ENCODE peak calls at places on chromosomes 16 and 17, in six cellular contexts. One of them, this sample, is unnamed.

GRCh38 chr17:73541111-73541510 is 103.1 kb downstream of the SDK2 start:
- DNase-seq in kidney epithelial cell: no peak
- DNase-seq in cardiac fibroblast: no peak
- DNase-seq in CD8-positive, alpha-beta memory T cell: no peak
- DNase-seq in dorsolateral prefrontal cortex: no peak
- DNase-seq in sigmoid colon: no peak
- DNase-seq in this sample: no peak

GRCh38 chr16:87233928-87234327 is 83.3 kb downstream of the C16orf95 start:
- DNase-seq in kidney epithelial cell: no peak
- DNase-seq in sigmoid colon: no peak
- DNase-seq in CD8-positive, alpha-beta memory T cell: no peak
- DNase-seq in dorsolateral prefrontal cortex: no peak
- DNase-seq in cardiac fibroblast: peak
- DNase-seq in this sample: no peak

GRCh38 chr16:67326472-67327309 is at the start of the genes KCTD19 and LRRC36:
- DNase-seq in dorsolateral prefrontal cortex: no peak
- DNase-seq in sigmoid colon: peak
- DNase-seq in cardiac fibroblast: no peak
- DNase-seq in CD8-positive, alpha-beta memory T cell: peak
- DNase-seq in kidney epithelial cell: no peak
- DNase-seq in this sample: no peak

GRCh38 chr17:3298260-3298659 is at the start of gene OR3A1:
- DNase-seq in dorsolateral prefrontal cortex: no peak
- DNase-seq in CD8-positive, alpha-beta memory T cell: no peak
- DNase-seq in sigmoid colon: no peak
- DNase-seq in kidney epithelial cell: no peak
- DNase-seq in cardiac fibroblast: no peak
- DNase-seq in this sample: no peak

GRCh38 chr17:43816336-43817320 is 16.3 kb downstream of the MPP3 start:
- DNase-seq in CD8-positive, alpha-beta memory T cell: no peak
- DNase-seq in kidney epithelial cell: no peak
- DNase-seq in sigmoid colon: peak
- DNase-seq in cardiac fibroblast: no peak
- DNase-seq in dorsolateral prefrontal cortex: no peak
- DNase-seq in this sample: no peak

GRCh38 chr16:1470543-1471251 is 4.1 kb downstream of the CLCN7 start:
- DNase-seq in cardiac fibroblast: peak
- DNase-seq in sigmoid colon: no peak
- DNase-seq in CD8-positive, alpha-beta memory T cell: no peak
- DNase-seq in dorsolateral prefrontal cortex: no peak
- DNase-seq in kidney epithelial cell: peak
- DNase-seq in this sample: peak

GRCh38 chr16:17467923-17468540 is 2.7 kb downstream of the XYLT1 start:
- DNase-seq in kidney epithelial cell: no peak
- DNase-seq in sigmoid colon: peak
- DNase-seq in dorsolateral prefrontal cortex: peak
- DNase-seq in cardiac fibroblast: peak
- DNase-seq in CD8-positive, alpha-beta memory T cell: no peak
- DNase-seq in this sample: no peak

GRCh38 chr17:79819534-79820276 is 19.5 kb downstream of the CBX4 start:
- DNase-seq in sigmoid colon: no peak
- DNase-seq in cardiac fibroblast: no peak
- DNase-seq in kidney epithelial cell: no peak
- DNase-seq in CD8-positive, alpha-beta memory T cell: no peak
- DNase-seq in dorsolateral prefrontal cortex: no peak
- DNase-seq in this sample: no peak

GRCh38 chr17:48328457-48328856 is 101.6 kb downstream of the SKAP1 start:
- DNase-seq in CD8-positive, alpha-beta memory T cell: no peak
- DNase-seq in dorsolateral prefrontal cortex: no peak
- DNase-seq in cardiac fibroblast: no peak
- DNase-seq in kidney epithelial cell: no peak
- DNase-seq in sigmoid colon: no peak
- DNase-seq in this sample: no peak

GRCh38 chr16:67883872-67884261 is 818 bp upstream of the NRN1L start:
- DNase-seq in CD8-positive, alpha-beta memory T cell: peak
- DNase-seq in dorsolateral prefrontal cortex: no peak
- DNase-seq in cardiac fibroblast: peak
- DNase-seq in sigmoid colon: peak
- DNase-seq in kidney epithelial cell: no peak
- DNase-seq in this sample: no peak

GRCh38 chr17:45857977-45858708 is 13.5 kb downstream of the SPPL2C start:
- DNase-seq in CD8-positive, alpha-beta memory T cell: no peak
- DNase-seq in cardiac fibroblast: peak
- DNase-seq in kidney epithelial cell: peak
- DNase-seq in dorsolateral prefrontal cortex: no peak
- DNase-seq in sigmoid colon: no peak
- DNase-seq in this sample: no peak

GRCh38 chr16:4306439-4307214 is 9.2 kb upstream of the GLIS2 start:
- DNase-seq in kidney epithelial cell: no peak
- DNase-seq in CD8-positive, alpha-beta memory T cell: peak
- DNase-seq in cardiac fibroblast: no peak
- DNase-seq in sigmoid colon: peak
- DNase-seq in dorsolateral prefrontal cortex: no peak
- DNase-seq in this sample: peak

GRCh38 chr16:3173892-3174617 is 13.9 kb upstream of the OR1F1 start:
- DNase-seq in CD8-positive, alpha-beta memory T cell: no peak
- DNase-seq in sigmoid colon: peak
- DNase-seq in dorsolateral prefrontal cortex: no peak
- DNase-seq in cardiac fibroblast: no peak
- DNase-seq in kidney epithelial cell: no peak
- DNase-seq in this sample: peak

GRCh38 chr17:48841395-48841831 is 10.6 kb downstream of the CALCOCO2 start:
- DNase-seq in dorsolateral prefrontal cortex: no peak
- DNase-seq in kidney epithelial cell: no peak
- DNase-seq in CD8-positive, alpha-beta memory T cell: no peak
- DNase-seq in sigmoid colon: no peak
- DNase-seq in cardiac fibroblast: peak
- DNase-seq in this sample: no peak

GRCh38 chr17:47703191-47703591 is 9.2 kb downstream of the TBKBP1 start:
- DNase-seq in kidney epithelial cell: no peak
- DNase-seq in CD8-positive, alpha-beta memory T cell: peak
- DNase-seq in cardiac fibroblast: no peak
- DNase-seq in dorsolateral prefrontal cortex: no peak
- DNase-seq in sigmoid colon: peak
- DNase-seq in this sample: peak

GRCh38 chr16:83011939-83012338 is 385.2 kb downstream of the CDH13 start:
- DNase-seq in kidney epithelial cell: no peak
- DNase-seq in sigmoid colon: no peak
- DNase-seq in cardiac fibroblast: no peak
- DNase-seq in dorsolateral prefrontal cortex: no peak
- DNase-seq in CD8-positive, alpha-beta memory T cell: no peak
- DNase-seq in this sample: no peak

GRCh38 chr16:57810197-57811024 is 8.1 kb upstream of the KIFC3 start:
- DNase-seq in kidney epithelial cell: peak
- DNase-seq in cardiac fibroblast: peak
- DNase-seq in sigmoid colon: peak
- DNase-seq in CD8-positive, alpha-beta memory T cell: peak
- DNase-seq in dorsolateral prefrontal cortex: no peak
- DNase-seq in this sample: peak

GRCh38 chr17:65442691-65443090 is 118.8 kb downstream of the AXIN2 start:
- DNase-seq in cardiac fibroblast: no peak
- DNase-seq in kidney epithelial cell: no peak
- DNase-seq in sigmoid colon: no peak
- DNase-seq in dorsolateral prefrontal cortex: no peak
- DNase-seq in CD8-positive, alpha-beta memory T cell: no peak
- DNase-seq in this sample: no peak

GRCh38 chr17:40473573-40474365 is 27.7 kb downstream of the TNS4 start:
- DNase-seq in cardiac fibroblast: no peak
- DNase-seq in CD8-positive, alpha-beta memory T cell: no peak
- DNase-seq in dorsolateral prefrontal cortex: no peak
- DNase-seq in sigmoid colon: no peak
- DNase-seq in kidney epithelial cell: no peak
- DNase-seq in this sample: no peak

GRCh38 chr17:53543363-53543927 is 279.3 kb upstream of the KIF2B start:
- DNase-seq in kidney epithelial cell: no peak
- DNase-seq in CD8-positive, alpha-beta memory T cell: no peak
- DNase-seq in cardiac fibroblast: no peak
- DNase-seq in sigmoid colon: no peak
- DNase-seq in dorsolateral prefrontal cortex: no peak
- DNase-seq in this sample: no peak

GRCh38 chr17:28113269-28113668 is 70.8 kb downstream of the NLK start:
- DNase-seq in cardiac fibroblast: peak
- DNase-seq in CD8-positive, alpha-beta memory T cell: no peak
- DNase-seq in sigmoid colon: no peak
- DNase-seq in kidney epithelial cell: no peak
- DNase-seq in dorsolateral prefrontal cortex: no peak
- DNase-seq in this sample: no peak

GRCh38 chr16:17392857-17393421 is 77.8 kb downstream of the XYLT1 start:
- DNase-seq in sigmoid colon: no peak
- DNase-seq in cardiac fibroblast: no peak
- DNase-seq in CD8-positive, alpha-beta memory T cell: no peak
- DNase-seq in dorsolateral prefrontal cortex: no peak
- DNase-seq in kidney epithelial cell: no peak
- DNase-seq in this sample: no peak

GRCh38 chr17:71413935-71414334 is 706.9 kb upstream of the SOX9 start:
- DNase-seq in kidney epithelial cell: no peak
- DNase-seq in cardiac fibroblast: no peak
- DNase-seq in CD8-positive, alpha-beta memory T cell: no peak
- DNase-seq in dorsolateral prefrontal cortex: no peak
- DNase-seq in sigmoid colon: no peak
- DNase-seq in this sample: no peak

GRCh38 chr17:75864448-75864871 is 9.3 kb upstream of the WBP2 start:
- DNase-seq in dorsolateral prefrontal cortex: no peak
- DNase-seq in CD8-positive, alpha-beta memory T cell: peak
- DNase-seq in sigmoid colon: peak
- DNase-seq in cardiac fibroblast: peak
- DNase-seq in kidney epithelial cell: no peak
- DNase-seq in this sample: no peak

GRCh38 chr17:58991718-58992331 is 114.9 kb downstream of the TRIM37 start:
- DNase-seq in sigmoid colon: no peak
- DNase-seq in CD8-positive, alpha-beta memory T cell: no peak
- DNase-seq in kidney epithelial cell: peak
- DNase-seq in cardiac fibroblast: peak
- DNase-seq in dorsolateral prefrontal cortex: no peak
- DNase-seq in this sample: no peak

GRCh38 chr16:53549970-53550406 is 47.0 kb upstream of the AKTIP start:
- DNase-seq in sigmoid colon: peak
- DNase-seq in dorsolateral prefrontal cortex: peak
- DNase-seq in kidney epithelial cell: peak
- DNase-seq in cardiac fibroblast: peak
- DNase-seq in CD8-positive, alpha-beta memory T cell: peak
- DNase-seq in this sample: no peak

GRCh38 chr17:234163-235047 is 53.0 kb upstream of the DOC2B start:
- DNase-seq in kidney epithelial cell: no peak
- DNase-seq in cardiac fibroblast: no peak
- DNase-seq in sigmoid colon: peak
- DNase-seq in CD8-positive, alpha-beta memory T cell: no peak
- DNase-seq in dorsolateral prefrontal cortex: no peak
- DNase-seq in this sample: peak

GRCh38 chr16:12804395-12804794 is 708 bp upstream of the CPPED1 start:
- DNase-seq in kidney epithelial cell: no peak
- DNase-seq in CD8-positive, alpha-beta memory T cell: no peak
- DNase-seq in sigmoid colon: no peak
- DNase-seq in dorsolateral prefrontal cortex: no peak
- DNase-seq in cardiac fibroblast: no peak
- DNase-seq in this sample: no peak
- H3K4me3 ChIP-seq in kidney epithelial cell: no peak
- H3K4me3 ChIP-seq in CD8-positive, alpha-beta memory T cell: peak
- H3K4me3 ChIP-seq in sigmoid colon: peak
- H3K4me3 ChIP-seq in dorsolateral prefrontal cortex: peak
- H3K4me3 ChIP-seq in cardiac fibroblast: no peak
- H3K4me3 ChIP-seq in this sample: no peak

GRCh38 chr17:21213005-21213404 is 956 bp downstream of the TMEM11 start:
- DNase-seq in cardiac fibroblast: peak
- DNase-seq in kidney epithelial cell: no peak
- DNase-seq in sigmoid colon: no peak
- DNase-seq in CD8-positive, alpha-beta memory T cell: no peak
- DNase-seq in dorsolateral prefrontal cortex: no peak
- DNase-seq in this sample: no peak

GRCh38 chr17:21211825-21212479 is 2.0 kb downstream of the TMEM11 start:
- DNase-seq in dorsolateral prefrontal cortex: no peak
- DNase-seq in CD8-positive, alpha-beta memory T cell: no peak
- DNase-seq in sigmoid colon: no peak
- DNase-seq in kidney epithelial cell: no peak
- DNase-seq in cardiac fibroblast: no peak
- DNase-seq in this sample: no peak

GRCh38 chr17:21210411-21211076 is 3.4 kb downstream of the TMEM11 start:
- DNase-seq in CD8-positive, alpha-beta memory T cell: no peak
- DNase-seq in sigmoid colon: no peak
- DNase-seq in dorsolateral prefrontal cortex: no peak
- DNase-seq in kidney epithelial cell: no peak
- DNase-seq in cardiac fibroblast: no peak
- DNase-seq in this sample: no peak

GRCh38 chr17:21208352-21208751 is 5.6 kb downstream of the TMEM11 start:
- DNase-seq in sigmoid colon: no peak
- DNase-seq in kidney epithelial cell: no peak
- DNase-seq in cardiac fibroblast: no peak
- DNase-seq in dorsolateral prefrontal cortex: no peak
- DNase-seq in CD8-positive, alpha-beta memory T cell: no peak
- DNase-seq in this sample: no peak

GRCh38 chr17:21209511-21210175 is 4.3 kb downstream of the TMEM11 start:
- DNase-seq in sigmoid colon: no peak
- DNase-seq in cardiac fibroblast: no peak
- DNase-seq in dorsolateral prefrontal cortex: no peak
- DNase-seq in kidney epithelial cell: peak
- DNase-seq in CD8-positive, alpha-beta memory T cell: no peak
- DNase-seq in this sample: no peak
- H3K4me3 ChIP-seq in sigmoid colon: no peak
- H3K4me3 ChIP-seq in cardiac fibroblast: no peak
- H3K4me3 ChIP-seq in dorsolateral prefrontal cortex: no peak
- H3K4me3 ChIP-seq in kidney epithelial cell: no peak
- H3K4me3 ChIP-seq in CD8-positive, alpha-beta memory T cell: no peak
- H3K4me3 ChIP-seq in this sample: no peak

GRCh38 chr16:29975811-29976511 is 2.3 kb downstream of the TAOK2 start:
- DNase-seq in kidney epithelial cell: no peak
- DNase-seq in dorsolateral prefrontal cortex: no peak
- DNase-seq in CD8-positive, alpha-beta memory T cell: no peak
- DNase-seq in cardiac fibroblast: no peak
- DNase-seq in sigmoid colon: no peak
- DNase-seq in this sample: no peak
- H3K4me3 ChIP-seq in kidney epithelial cell: no peak
- H3K4me3 ChIP-seq in dorsolateral prefrontal cortex: peak
- H3K4me3 ChIP-seq in CD8-positive, alpha-beta memory T cell: peak
- H3K4me3 ChIP-seq in cardiac fibroblast: peak
- H3K4me3 ChIP-seq in sigmoid colon: no peak
- H3K4me3 ChIP-seq in this sample: peak

GRCh38 chr16:73053379-73054130 is 5.6 kb upstream of the ZFHX3 start:
- DNase-seq in dorsolateral prefrontal cortex: no peak
- DNase-seq in kidney epithelial cell: no peak
- DNase-seq in CD8-positive, alpha-beta memory T cell: no peak
- DNase-seq in cardiac fibroblast: peak
- DNase-seq in sigmoid colon: peak
- DNase-seq in this sample: peak
- H3K4me3 ChIP-seq in dorsolateral prefrontal cortex: peak
- H3K4me3 ChIP-seq in kidney epithelial cell: no peak
- H3K4me3 ChIP-seq in CD8-positive, alpha-beta memory T cell: no peak
- H3K4me3 ChIP-seq in cardiac fibroblast: no peak
- H3K4me3 ChIP-seq in sigmoid colon: peak
- H3K4me3 ChIP-seq in this sample: peak

This sample was measured in RWPE2.